ENCODE peak calls at places on chromosomes 12 and 14, in eight cellular contexts. One of them, this sample, is unnamed.

GRCh38 chr12:27525373-27525772 is 1.4 kb downstream of the PPFIBP1 start:
- DNase-seq in spleen: no peak
- DNase-seq in AG08395: peak
- DNase-seq in iPS-NIHi11: peak
- DNase-seq in caudate nucleus: no peak
- DNase-seq in naive thymus-derived CD4-positive, alpha-beta T cell: no peak
- DNase-seq in T-helper 17 cell: no peak
- DNase-seq in transverse colon: no peak
- DNase-seq in this sample: no peak

GRCh38 chr14:103019827-103020226 is 37.5 kb downstream of the CDC42BPB start:
- DNase-seq in naive thymus-derived CD4-positive, alpha-beta T cell: no peak
- DNase-seq in AG08395: no peak
- DNase-seq in caudate nucleus: no peak
- DNase-seq in iPS-NIHi11: no peak
- DNase-seq in transverse colon: no peak
- DNase-seq in T-helper 17 cell: no peak
- DNase-seq in spleen: peak
- DNase-seq in this sample: no peak

GRCh38 chr14:20460458-20461229 is 590 bp downstream of the PIP4P1 start:
- DNase-seq in iPS-NIHi11: peak
- DNase-seq in transverse colon: peak
- DNase-seq in spleen: no peak
- DNase-seq in T-helper 17 cell: peak
- DNase-seq in caudate nucleus: no peak
- DNase-seq in naive thymus-derived CD4-positive, alpha-beta T cell: peak
- DNase-seq in AG08395: no peak
- DNase-seq in this sample: peak

GRCh38 chr12:112792306-112792705 is 758 bp downstream of the RPH3A start:
- DNase-seq in AG08395: no peak
- DNase-seq in iPS-NIHi11: no peak
- DNase-seq in transverse colon: no peak
- DNase-seq in caudate nucleus: no peak
- DNase-seq in naive thymus-derived CD4-positive, alpha-beta T cell: no peak
- DNase-seq in T-helper 17 cell: no peak
- DNase-seq in spleen: no peak
- DNase-seq in this sample: no peak

GRCh38 chr12:109016016-109016415 is 4.9 kb downstream of the SVOP start:
- DNase-seq in AG08395: no peak
- DNase-seq in T-helper 17 cell: no peak
- DNase-seq in spleen: no peak
- DNase-seq in naive thymus-derived CD4-positive, alpha-beta T cell: no peak
- DNase-seq in transverse colon: no peak
- DNase-seq in iPS-NIHi11: no peak
- DNase-seq in caudate nucleus: no peak
- DNase-seq in this sample: no peak

GRCh38 chr14:50874842-50875241 is 3.0 kb downstream of the ABHD12B start:
- DNase-seq in naive thymus-derived CD4-positive, alpha-beta T cell: no peak
- DNase-seq in T-helper 17 cell: no peak
- DNase-seq in transverse colon: no peak
- DNase-seq in iPS-NIHi11: no peak
- DNase-seq in caudate nucleus: no peak
- DNase-seq in spleen: no peak
- DNase-seq in AG08395: no peak
- DNase-seq in this sample: no peak

GRCh38 chr12:46217686-46218508 is 50.9 kb downstream of the SLC38A1 start:
- DNase-seq in spleen: no peak
- DNase-seq in T-helper 17 cell: peak
- DNase-seq in transverse colon: peak
- DNase-seq in iPS-NIHi11: no peak
- DNase-seq in caudate nucleus: no peak
- DNase-seq in AG08395: no peak
- DNase-seq in naive thymus-derived CD4-positive, alpha-beta T cell: peak
- DNase-seq in this sample: no peak

GRCh38 chr12:60333461-60333860 is 737.6 kb downstream of the SLC16A7 start:
- DNase-seq in iPS-NIHi11: no peak
- DNase-seq in naive thymus-derived CD4-positive, alpha-beta T cell: no peak
- DNase-seq in caudate nucleus: no peak
- DNase-seq in AG08395: no peak
- DNase-seq in T-helper 17 cell: no peak
- DNase-seq in spleen: no peak
- DNase-seq in transverse colon: no peak
- DNase-seq in this sample: no peak

GRCh38 chr14:20415723-20416622 is 2.7 kb upstream of the TEP1 start:
- DNase-seq in transverse colon: peak
- DNase-seq in spleen: no peak
- DNase-seq in caudate nucleus: no peak
- DNase-seq in AG08395: peak
- DNase-seq in T-helper 17 cell: no peak
- DNase-seq in iPS-NIHi11: peak
- DNase-seq in naive thymus-derived CD4-positive, alpha-beta T cell: peak
- DNase-seq in this sample: no peak

GRCh38 chr12:65408448-65408847 is 130.0 kb downstream of the MSRB3 start:
- DNase-seq in caudate nucleus: no peak
- DNase-seq in spleen: no peak
- DNase-seq in iPS-NIHi11: no peak
- DNase-seq in naive thymus-derived CD4-positive, alpha-beta T cell: no peak
- DNase-seq in transverse colon: no peak
- DNase-seq in T-helper 17 cell: no peak
- DNase-seq in AG08395: no peak
- DNase-seq in this sample: no peak

GRCh38 chr12:95663525-95663924 is 112.2 kb upstream of the USP44 start:
- DNase-seq in spleen: no peak
- DNase-seq in transverse colon: no peak
- DNase-seq in AG08395: peak
- DNase-seq in caudate nucleus: no peak
- DNase-seq in T-helper 17 cell: no peak
- DNase-seq in naive thymus-derived CD4-positive, alpha-beta T cell: no peak
- DNase-seq in iPS-NIHi11: no peak
- DNase-seq in this sample: no peak

GRCh38 chr14:67191768-67192290 is 2.6 kb downstream of the GARIN2 start:
- DNase-seq in AG08395: no peak
- DNase-seq in iPS-NIHi11: no peak
- DNase-seq in caudate nucleus: no peak
- DNase-seq in spleen: no peak
- DNase-seq in naive thymus-derived CD4-positive, alpha-beta T cell: no peak
- DNase-seq in T-helper 17 cell: no peak
- DNase-seq in transverse colon: no peak
- DNase-seq in this sample: no peak

GRCh38 chr14:52080817-52081755 is 12.2 kb upstream of the NID2 start:
- DNase-seq in iPS-NIHi11: peak
- DNase-seq in caudate nucleus: no peak
- DNase-seq in naive thymus-derived CD4-positive, alpha-beta T cell: no peak
- DNase-seq in AG08395: peak
- DNase-seq in transverse colon: no peak
- DNase-seq in spleen: no peak
- DNase-seq in T-helper 17 cell: no peak
- DNase-seq in this sample: no peak

GRCh38 chr12:94271351-94271750 is 123.0 kb downstream of the PLXNC1 start:
- DNase-seq in T-helper 17 cell: no peak
- DNase-seq in spleen: no peak
- DNase-seq in iPS-NIHi11: no peak
- DNase-seq in naive thymus-derived CD4-positive, alpha-beta T cell: no peak
- DNase-seq in caudate nucleus: no peak
- DNase-seq in AG08395: no peak
- DNase-seq in transverse colon: no peak
- DNase-seq in this sample: no peak

GRCh38 chr12:99433155-99433554 is 214.4 kb upstream of the GARIN6 start:
- DNase-seq in transverse colon: no peak
- DNase-seq in caudate nucleus: no peak
- DNase-seq in naive thymus-derived CD4-positive, alpha-beta T cell: no peak
- DNase-seq in T-helper 17 cell: no peak
- DNase-seq in iPS-NIHi11: no peak
- DNase-seq in AG08395: no peak
- DNase-seq in spleen: no peak
- DNase-seq in this sample: no peak

GRCh38 chr12:62006076-62006732 is 254.0 kb upstream of the USP15 start:
- DNase-seq in caudate nucleus: no peak
- DNase-seq in T-helper 17 cell: no peak
- DNase-seq in spleen: no peak
- DNase-seq in naive thymus-derived CD4-positive, alpha-beta T cell: peak
- DNase-seq in AG08395: peak
- DNase-seq in transverse colon: no peak
- DNase-seq in iPS-NIHi11: peak
- DNase-seq in this sample: no peak

GRCh38 chr14:102442241-102443211 is 67.0 kb downstream of the ANKRD9 start:
- DNase-seq in iPS-NIHi11: no peak
- DNase-seq in spleen: no peak
- DNase-seq in caudate nucleus: no peak
- DNase-seq in T-helper 17 cell: no peak
- DNase-seq in naive thymus-derived CD4-positive, alpha-beta T cell: no peak
- DNase-seq in transverse colon: peak
- DNase-seq in AG08395: no peak
- DNase-seq in this sample: no peak

GRCh38 chr12:69157023-69157655 is 82.2 kb upstream of the CPSF6 start:
- DNase-seq in spleen: peak
- DNase-seq in AG08395: peak
- DNase-seq in T-helper 17 cell: peak
- DNase-seq in iPS-NIHi11: peak
- DNase-seq in naive thymus-derived CD4-positive, alpha-beta T cell: peak
- DNase-seq in caudate nucleus: peak
- DNase-seq in transverse colon: peak
- DNase-seq in this sample: peak

GRCh38 chr12:27163048-27163715 is 80.8 kb upstream of the C12orf71 start:
- DNase-seq in naive thymus-derived CD4-positive, alpha-beta T cell: no peak
- DNase-seq in caudate nucleus: no peak
- DNase-seq in AG08395: peak
- DNase-seq in iPS-NIHi11: no peak
- DNase-seq in transverse colon: no peak
- DNase-seq in spleen: no peak
- DNase-seq in T-helper 17 cell: no peak
- DNase-seq in this sample: no peak

GRCh38 chr12:26658991-26659390 is 174.0 kb downstream of the ITPR2 start:
- DNase-seq in AG08395: peak
- DNase-seq in caudate nucleus: no peak
- DNase-seq in iPS-NIHi11: no peak
- DNase-seq in transverse colon: no peak
- DNase-seq in T-helper 17 cell: no peak
- DNase-seq in naive thymus-derived CD4-positive, alpha-beta T cell: no peak
- DNase-seq in spleen: no peak
- DNase-seq in this sample: no peak

GRCh38 chr14:101072531-101072930 is 169.0 kb upstream of the RTL1 start:
- DNase-seq in spleen: peak
- DNase-seq in caudate nucleus: no peak
- DNase-seq in T-helper 17 cell: no peak
- DNase-seq in naive thymus-derived CD4-positive, alpha-beta T cell: no peak
- DNase-seq in transverse colon: no peak
- DNase-seq in AG08395: no peak
- DNase-seq in iPS-NIHi11: no peak
- DNase-seq in this sample: no peak

GRCh38 chr12:33330940-33331339 is 108.7 kb downstream of the SYT10 start:
- DNase-seq in caudate nucleus: no peak
- DNase-seq in T-helper 17 cell: no peak
- DNase-seq in iPS-NIHi11: no peak
- DNase-seq in transverse colon: no peak
- DNase-seq in spleen: no peak
- DNase-seq in naive thymus-derived CD4-positive, alpha-beta T cell: no peak
- DNase-seq in AG08395: no peak
- DNase-seq in this sample: no peak

GRCh38 chr12:47318963-47319362 is 239.2 kb upstream of the AMIGO2 start:
- DNase-seq in AG08395: no peak
- DNase-seq in T-helper 17 cell: no peak
- DNase-seq in transverse colon: no peak
- DNase-seq in spleen: peak
- DNase-seq in caudate nucleus: no peak
- DNase-seq in naive thymus-derived CD4-positive, alpha-beta T cell: no peak
- DNase-seq in iPS-NIHi11: no peak
- DNase-seq in this sample: no peak

GRCh38 chr14:65840786-65841185 is 428.3 kb downstream of the FUT8 start:
- DNase-seq in T-helper 17 cell: no peak
- DNase-seq in naive thymus-derived CD4-positive, alpha-beta T cell: no peak
- DNase-seq in iPS-NIHi11: no peak
- DNase-seq in transverse colon: no peak
- DNase-seq in caudate nucleus: no peak
- DNase-seq in spleen: no peak
- DNase-seq in AG08395: peak
- DNase-seq in this sample: no peak

GRCh38 chr14:47948981-47949380 is 273.6 kb upstream of the MDGA2 start:
- DNase-seq in transverse colon: no peak
- DNase-seq in spleen: no peak
- DNase-seq in naive thymus-derived CD4-positive, alpha-beta T cell: no peak
- DNase-seq in AG08395: no peak
- DNase-seq in T-helper 17 cell: no peak
- DNase-seq in iPS-NIHi11: peak
- DNase-seq in caudate nucleus: no peak
- DNase-seq in this sample: no peak

GRCh38 chr14:104881369-104881979 is 16.4 kb downstream of the CEP170B start:
- DNase-seq in iPS-NIHi11: peak
- DNase-seq in spleen: peak
- DNase-seq in T-helper 17 cell: no peak
- DNase-seq in AG08395: no peak
- DNase-seq in naive thymus-derived CD4-positive, alpha-beta T cell: no peak
- DNase-seq in caudate nucleus: no peak
- DNase-seq in transverse colon: no peak
- DNase-seq in this sample: peak

GRCh38 chr12:118035194-118036041 is 18.9 kb downstream of the RFC5 start:
- DNase-seq in AG08395: peak
- DNase-seq in naive thymus-derived CD4-positive, alpha-beta T cell: no peak
- DNase-seq in iPS-NIHi11: no peak
- DNase-seq in caudate nucleus: peak
- DNase-seq in spleen: no peak
- DNase-seq in T-helper 17 cell: no peak
- DNase-seq in transverse colon: peak
- DNase-seq in this sample: no peak

GRCh38 chr12:87425942-87426554 is 603.2 kb downstream of the C12orf50 start:
- DNase-seq in spleen: no peak
- DNase-seq in caudate nucleus: no peak
- DNase-seq in AG08395: no peak
- DNase-seq in transverse colon: no peak
- DNase-seq in iPS-NIHi11: no peak
- DNase-seq in T-helper 17 cell: no peak
- DNase-seq in naive thymus-derived CD4-positive, alpha-beta T cell: no peak
- DNase-seq in this sample: no peak

GRCh38 chr12:119869720-119870119 is 7.4 kb downstream of the CIT start:
- DNase-seq in AG08395: peak
- DNase-seq in naive thymus-derived CD4-positive, alpha-beta T cell: no peak
- DNase-seq in transverse colon: no peak
- DNase-seq in spleen: no peak
- DNase-seq in caudate nucleus: no peak
- DNase-seq in iPS-NIHi11: no peak
- DNase-seq in T-helper 17 cell: no peak
- DNase-seq in this sample: no peak

GRCh38 chr14:50312734-50313054 is 570 bp downstream of the DMAC2L start:
- DNase-seq in caudate nucleus: no peak
- DNase-seq in naive thymus-derived CD4-positive, alpha-beta T cell: no peak
- DNase-seq in T-helper 17 cell: no peak
- DNase-seq in spleen: no peak
- DNase-seq in iPS-NIHi11: no peak
- DNase-seq in transverse colon: no peak
- DNase-seq in AG08395: no peak
- DNase-seq in this sample: no peak

GRCh38 chr12:9345163-9345562 is 137.0 kb upstream of the PZP start:
- DNase-seq in caudate nucleus: no peak
- DNase-seq in AG08395: no peak
- DNase-seq in iPS-NIHi11: no peak
- DNase-seq in T-helper 17 cell: no peak
- DNase-seq in transverse colon: no peak
- DNase-seq in naive thymus-derived CD4-positive, alpha-beta T cell: no peak
- DNase-seq in spleen: no peak
- DNase-seq in this sample: no peak

GRCh38 chr12:85633491-85633890 is 202.7 kb downstream of the RASSF9 start:
- DNase-seq in iPS-NIHi11: no peak
- DNase-seq in T-helper 17 cell: no peak
- DNase-seq in transverse colon: no peak
- DNase-seq in caudate nucleus: no peak
- DNase-seq in spleen: no peak
- DNase-seq in naive thymus-derived CD4-positive, alpha-beta T cell: no peak
- DNase-seq in AG08395: no peak
- DNase-seq in this sample: no peak

GRCh38 chr14:72554994-72555608 is 338.8 kb downstream of the DPF3 start:
- DNase-seq in naive thymus-derived CD4-positive, alpha-beta T cell: no peak
- DNase-seq in caudate nucleus: no peak
- DNase-seq in iPS-NIHi11: no peak
- DNase-seq in spleen: no peak
- DNase-seq in transverse colon: no peak
- DNase-seq in AG08395: no peak
- DNase-seq in T-helper 17 cell: no peak
- DNase-seq in this sample: no peak

This sample was measured in kidney.